ENCODE peak calls at places on chromosomes 7 and 10, in seven cellular contexts. One of them, this sample, is unnamed.

GRCh38 chr7:133709036-133709880 is 417.9 kb upstream of the LRGUK start:
- DNase-seq in A673: no peak
- DNase-seq in RWPE1: no peak
- DNase-seq in mammary epithelial cell: no peak
- DNase-seq in colonic mucosa: no peak
- DNase-seq in cardiac muscle cell: no peak
- DNase-seq in GM13976: no peak
- DNase-seq in this sample: no peak

GRCh38 chr10:1379601-1380000 is 323.4 kb downstream of the WDR37 start:
- DNase-seq in mammary epithelial cell: no peak
- DNase-seq in RWPE1: no peak
- DNase-seq in GM13976: no peak
- DNase-seq in cardiac muscle cell: no peak
- DNase-seq in A673: no peak
- DNase-seq in colonic mucosa: peak
- DNase-seq in this sample: no peak

GRCh38 chr10:12902135-12902572 is 99.4 kb downstream of the CCDC3 start:
- DNase-seq in colonic mucosa: peak
- DNase-seq in RWPE1: peak
- DNase-seq in cardiac muscle cell: peak
- DNase-seq in mammary epithelial cell: peak
- DNase-seq in A673: peak
- DNase-seq in GM13976: peak
- DNase-seq in this sample: peak

GRCh38 chr10:90112681-90113080 is 411.3 kb downstream of the KIF20B start:
- DNase-seq in A673: no peak
- DNase-seq in cardiac muscle cell: peak
- DNase-seq in RWPE1: no peak
- DNase-seq in colonic mucosa: no peak
- DNase-seq in mammary epithelial cell: peak
- DNase-seq in GM13976: no peak
- DNase-seq in this sample: no peak

GRCh38 chr7:106448346-106448991 is 163.7 kb upstream of the NAMPT start:
- DNase-seq in mammary epithelial cell: no peak
- DNase-seq in RWPE1: no peak
- DNase-seq in A673: no peak
- DNase-seq in GM13976: no peak
- DNase-seq in cardiac muscle cell: no peak
- DNase-seq in colonic mucosa: no peak
- DNase-seq in this sample: no peak

GRCh38 chr7:30617359-30617758 is 22.7 kb downstream of the GARS1 start:
- DNase-seq in GM13976: no peak
- DNase-seq in mammary epithelial cell: no peak
- DNase-seq in cardiac muscle cell: no peak
- DNase-seq in RWPE1: no peak
- DNase-seq in colonic mucosa: no peak
- DNase-seq in A673: no peak
- DNase-seq in this sample: no peak

GRCh38 chr10:113087082-113088029 is 137.3 kb downstream of the TCF7L2 start:
- DNase-seq in GM13976: no peak
- DNase-seq in RWPE1: peak
- DNase-seq in cardiac muscle cell: peak
- DNase-seq in mammary epithelial cell: peak
- DNase-seq in colonic mucosa: peak
- DNase-seq in A673: no peak
- DNase-seq in this sample: no peak

GRCh38 chr10:27285093-27285492 is 44.5 kb upstream of the ACBD5 start:
- DNase-seq in cardiac muscle cell: peak
- DNase-seq in GM13976: no peak
- DNase-seq in RWPE1: no peak
- DNase-seq in colonic mucosa: no peak
- DNase-seq in A673: peak
- DNase-seq in mammary epithelial cell: peak
- DNase-seq in this sample: no peak

GRCh38 chr10:15879058-15879457 is 18.8 kb upstream of the MINDY3 start:
- DNase-seq in cardiac muscle cell: peak
- DNase-seq in GM13976: peak
- DNase-seq in mammary epithelial cell: no peak
- DNase-seq in RWPE1: peak
- DNase-seq in colonic mucosa: no peak
- DNase-seq in A673: peak
- DNase-seq in this sample: peak

GRCh38 chr7:57404343-57404966 is 45.5 kb upstream of the ZNF716 start:
- DNase-seq in RWPE1: no peak
- DNase-seq in GM13976: no peak
- DNase-seq in colonic mucosa: no peak
- DNase-seq in A673: no peak
- DNase-seq in mammary epithelial cell: no peak
- DNase-seq in cardiac muscle cell: no peak
- DNase-seq in this sample: no peak

GRCh38 chr7:79620291-79620690 is 166.8 kb upstream of the MAGI2 start:
- DNase-seq in RWPE1: no peak
- DNase-seq in cardiac muscle cell: peak
- DNase-seq in colonic mucosa: no peak
- DNase-seq in GM13976: no peak
- DNase-seq in A673: no peak
- DNase-seq in mammary epithelial cell: peak
- DNase-seq in this sample: no peak

GRCh38 chr10:115278294-115278693 is 185.1 kb downstream of the ATRNL1 start:
- DNase-seq in A673: no peak
- DNase-seq in mammary epithelial cell: no peak
- DNase-seq in cardiac muscle cell: no peak
- DNase-seq in RWPE1: no peak
- DNase-seq in GM13976: no peak
- DNase-seq in colonic mucosa: no peak
- DNase-seq in this sample: no peak

GRCh38 chr7:20653636-20654035 is 38.2 kb downstream of the ABCB5 start:
- DNase-seq in colonic mucosa: no peak
- DNase-seq in RWPE1: no peak
- DNase-seq in A673: no peak
- DNase-seq in mammary epithelial cell: peak
- DNase-seq in cardiac muscle cell: no peak
- DNase-seq in GM13976: no peak
- DNase-seq in this sample: no peak

GRCh38 chr7:6027806-6028365 is 3.3 kb upstream of the ANKRD61 start:
- DNase-seq in RWPE1: no peak
- DNase-seq in A673: no peak
- DNase-seq in cardiac muscle cell: no peak
- DNase-seq in colonic mucosa: no peak
- DNase-seq in GM13976: no peak
- DNase-seq in mammary epithelial cell: no peak
- DNase-seq in this sample: no peak

GRCh38 chr7:148142660-148143248 is 447.8 kb upstream of the C7orf33 start:
- DNase-seq in mammary epithelial cell: peak
- DNase-seq in GM13976: peak
- DNase-seq in RWPE1: no peak
- DNase-seq in A673: peak
- DNase-seq in cardiac muscle cell: peak
- DNase-seq in colonic mucosa: peak
- DNase-seq in this sample: no peak

GRCh38 chr7:123569352-123569999 is 11.9 kb upstream of the NDUFA5 start:
- DNase-seq in GM13976: no peak
- DNase-seq in colonic mucosa: no peak
- DNase-seq in mammary epithelial cell: no peak
- DNase-seq in A673: no peak
- DNase-seq in RWPE1: no peak
- DNase-seq in cardiac muscle cell: no peak
- DNase-seq in this sample: no peak

GRCh38 chr10:122276611-122277205 is 5.6 kb downstream of the BTBD16 start:
- DNase-seq in A673: no peak
- DNase-seq in colonic mucosa: no peak
- DNase-seq in cardiac muscle cell: peak
- DNase-seq in mammary epithelial cell: no peak
- DNase-seq in GM13976: no peak
- DNase-seq in RWPE1: peak
- DNase-seq in this sample: no peak

GRCh38 chr7:26504417-26504816 is 212.8 kb downstream of the SNX10 start:
- DNase-seq in cardiac muscle cell: no peak
- DNase-seq in mammary epithelial cell: no peak
- DNase-seq in RWPE1: no peak
- DNase-seq in colonic mucosa: no peak
- DNase-seq in GM13976: no peak
- DNase-seq in A673: no peak
- DNase-seq in this sample: no peak

GRCh38 chr7:3206101-3206500 is 95.0 kb upstream of the SDK1 start:
- DNase-seq in A673: no peak
- DNase-seq in colonic mucosa: no peak
- DNase-seq in GM13976: no peak
- DNase-seq in mammary epithelial cell: no peak
- DNase-seq in cardiac muscle cell: no peak
- DNase-seq in RWPE1: no peak
- DNase-seq in this sample: no peak

GRCh38 chr10:24465899-24466615 is 257.1 kb downstream of the KIAA1217 start:
- DNase-seq in colonic mucosa: peak
- DNase-seq in A673: peak
- DNase-seq in RWPE1: peak
- DNase-seq in GM13976: peak
- DNase-seq in mammary epithelial cell: peak
- DNase-seq in cardiac muscle cell: peak
- DNase-seq in this sample: peak

GRCh38 chr10:22712959-22713852 is 1.2 kb downstream of the PIP4K2A start:
- DNase-seq in A673: peak
- DNase-seq in colonic mucosa: peak
- DNase-seq in GM13976: peak
- DNase-seq in RWPE1: peak
- DNase-seq in mammary epithelial cell: peak
- DNase-seq in cardiac muscle cell: peak
- DNase-seq in this sample: peak

GRCh38 chr10:73814276-73814895 is 3.0 kb upstream of the NDST2 start:
- DNase-seq in mammary epithelial cell: no peak
- DNase-seq in GM13976: no peak
- DNase-seq in A673: no peak
- DNase-seq in colonic mucosa: no peak
- DNase-seq in cardiac muscle cell: no peak
- DNase-seq in RWPE1: no peak
- DNase-seq in this sample: no peak

GRCh38 chr10:73815719-73816030 is 4.3 kb upstream of the NDST2 start:
- DNase-seq in cardiac muscle cell: no peak
- DNase-seq in GM13976: no peak
- DNase-seq in colonic mucosa: no peak
- DNase-seq in mammary epithelial cell: no peak
- DNase-seq in A673: no peak
- DNase-seq in RWPE1: no peak
- DNase-seq in this sample: no peak

GRCh38 chr10:73813333-73813732 is 1.9 kb upstream of the NDST2 start:
- DNase-seq in cardiac muscle cell: no peak
- DNase-seq in mammary epithelial cell: no peak
- DNase-seq in GM13976: no peak
- DNase-seq in colonic mucosa: no peak
- DNase-seq in RWPE1: no peak
- DNase-seq in A673: no peak
- DNase-seq in this sample: no peak

GRCh38 chr10:73816917-73817729 is 5.7 kb upstream of the NDST2 start:
- DNase-seq in RWPE1: no peak
- DNase-seq in cardiac muscle cell: peak
- DNase-seq in A673: no peak
- DNase-seq in mammary epithelial cell: no peak
- DNase-seq in GM13976: no peak
- DNase-seq in colonic mucosa: no peak
- DNase-seq in this sample: no peak

DNA sequence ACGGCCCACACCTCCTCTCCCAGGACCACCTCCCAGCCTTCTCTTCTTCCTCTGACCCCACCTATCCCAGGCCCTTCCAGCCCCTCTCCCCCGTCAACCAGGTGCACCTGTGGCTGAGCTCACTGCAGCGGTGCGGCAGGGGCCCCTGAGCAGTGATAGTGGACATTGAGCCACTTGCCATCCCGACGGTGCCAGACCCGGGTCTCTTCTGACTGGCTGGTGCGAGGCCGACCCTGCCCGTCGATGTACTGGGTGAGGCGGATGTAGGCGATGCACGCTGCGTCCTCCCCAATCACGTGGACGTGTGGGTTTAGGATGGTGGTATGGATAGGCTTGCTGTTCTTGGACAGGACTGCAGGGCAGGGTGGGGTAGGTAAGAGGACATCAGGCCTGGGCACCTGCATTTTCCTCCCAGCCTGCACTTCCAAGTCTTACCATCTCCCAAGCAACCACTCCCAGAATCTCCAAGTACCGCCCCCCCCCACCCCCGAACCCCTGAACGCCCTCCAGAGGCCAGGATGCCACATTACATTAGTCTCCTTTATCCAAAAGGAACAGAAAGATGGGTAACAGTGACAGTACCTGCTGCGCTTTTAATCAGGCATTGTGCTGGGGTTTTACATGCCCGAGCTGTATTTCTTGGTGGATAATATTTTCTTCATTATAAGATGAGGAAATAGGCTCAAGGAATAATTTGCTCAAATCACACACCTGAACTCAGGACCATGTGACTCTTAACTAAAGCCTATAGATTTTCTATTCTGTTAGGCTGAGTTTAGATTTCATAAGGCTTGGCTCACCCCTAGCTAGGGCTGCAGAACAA is 3.7 kb upstream of the NDST2 start:
- DNase-seq in cardiac muscle cell: no peak
- DNase-seq in colonic mucosa: no peak
- DNase-seq in GM13976: peak
- DNase-seq in mammary epithelial cell: no peak
- DNase-seq in A673: peak
- DNase-seq in RWPE1: peak
- DNase-seq in this sample: no peak
- TF ChIP-seq CTCF in cardiac muscle cell: no peak
- TF ChIP-seq CTCF in colonic mucosa: no peak
- TF ChIP-seq CTCF in GM13976: peak
- TF ChIP-seq CTCF in mammary epithelial cell: peak
- TF ChIP-seq CTCF in A673: peak
- TF ChIP-seq CTCF in RWPE1: peak
- TF ChIP-seq CTCF in this sample: no peak

GRCh38 chr10:72697711-72698110 is 5.8 kb downstream of the MCU start:
- DNase-seq in RWPE1: no peak
- DNase-seq in mammary epithelial cell: no peak
- DNase-seq in A673: no peak
- DNase-seq in GM13976: no peak
- DNase-seq in cardiac muscle cell: peak
- DNase-seq in colonic mucosa: no peak
- DNase-seq in this sample: no peak

GRCh38 chr10:72704117-72704516 is 12.2 kb downstream of the MCU start:
- DNase-seq in cardiac muscle cell: no peak
- DNase-seq in RWPE1: no peak
- DNase-seq in GM13976: no peak
- DNase-seq in mammary epithelial cell: no peak
- DNase-seq in A673: no peak
- DNase-seq in colonic mucosa: no peak
- DNase-seq in this sample: no peak

GRCh38 chr10:72702868-72703581 is 11.1 kb downstream of the MCU start:
- DNase-seq in mammary epithelial cell: no peak
- DNase-seq in GM13976: no peak
- DNase-seq in cardiac muscle cell: peak
- DNase-seq in colonic mucosa: no peak
- DNase-seq in RWPE1: no peak
- DNase-seq in A673: no peak
- DNase-seq in this sample: peak
- TF ChIP-seq CTCF in mammary epithelial cell: no peak
- TF ChIP-seq CTCF in GM13976: no peak
- TF ChIP-seq CTCF in cardiac muscle cell: no peak
- TF ChIP-seq CTCF in colonic mucosa: no peak
- TF ChIP-seq CTCF in RWPE1: no peak
- TF ChIP-seq CTCF in A673: no peak
- TF ChIP-seq CTCF in this sample: no peak

GRCh38 chr10:3759397-3759796 is 25.6 kb downstream of the KLF6 start:
- DNase-seq in GM13976: no peak
- DNase-seq in RWPE1: no peak
- DNase-seq in A673: no peak
- DNase-seq in cardiac muscle cell: no peak
- DNase-seq in mammary epithelial cell: no peak
- DNase-seq in colonic mucosa: no peak
- DNase-seq in this sample: no peak
- TF ChIP-seq CTCF in GM13976: no peak
- TF ChIP-seq CTCF in RWPE1: no peak
- TF ChIP-seq CTCF in A673: no peak
- TF ChIP-seq CTCF in cardiac muscle cell: no peak
- TF ChIP-seq CTCF in mammary epithelial cell: no peak
- TF ChIP-seq CTCF in colonic mucosa: no peak
- TF ChIP-seq CTCF in this sample: no peak

GRCh38 chr7:142338633-142339501 is 81.0 kb upstream of the PRSS58 start:
- DNase-seq in RWPE1: no peak
- DNase-seq in A673: peak
- DNase-seq in cardiac muscle cell: peak
- DNase-seq in GM13976: no peak
- DNase-seq in colonic mucosa: no peak
- DNase-seq in mammary epithelial cell: no peak
- DNase-seq in this sample: no peak
- TF ChIP-seq CTCF in RWPE1: no peak
- TF ChIP-seq CTCF in A673: peak
- TF ChIP-seq CTCF in cardiac muscle cell: peak
- TF ChIP-seq CTCF in GM13976: no peak
- TF ChIP-seq CTCF in colonic mucosa: no peak
- TF ChIP-seq CTCF in mammary epithelial cell: peak
- TF ChIP-seq CTCF in this sample: no peak